ENCODE peak calls at places on chromosomes 11 and 22, in six cellular contexts. U, N, A, K, E and Q are unnamed samples.

GRCh38 chr11:113725883-113726405 is 19.8 kb upstream of the TMPRSS5 start:
- DNase-seq in E (no peak), U (no peak), A (no peak), N (no peak), K (no peak), Q (no peak)

GRCh38 chr22:19287889-19288288 is 3.6 kb downstream of the CLTCL1 start:
- DNase-seq in K (no peak), E (no peak), U (no peak), N (no peak), A (no peak), Q (no peak)

GRCh38 chr22:37517826-37518450 is 1.3 kb downstream of the CARD10 start:
- DNase-seq in A (no peak), U (no peak), K (no peak), N (no peak), E (no peak), Q (no peak)

GRCh38 chr11:106471273-106471672 is 393.8 kb downstream of the AASDHPPT start:
- DNase-seq in E (no peak), N (no peak), A (no peak), K (no peak), U (no peak), Q (no peak)

GRCh38 chr11:96185220-96185768 is 157.7 kb downstream of the MAML2 start:
- DNase-seq in N (no peak), K (no peak), U (no peak), A (no peak), E (no peak), Q (peak; percentile 69)

GRCh38 chr11:119323532-119324033 is 6.7 kb upstream of the MCAM start:
- DNase-seq in E (peak; percentile 90), K (peak; percentile 87), A (no peak), N (peak; percentile 68), U (no peak), Q (peak; percentile 80)

GRCh38 chr11:9752091-9752490 is 88.2 kb downstream of the SWAP70 start:
- DNase-seq in A (no peak), U (no peak), E (no peak), K (no peak), N (no peak), Q (no peak)

GRCh38 chr22:19631899-19632670 is 82.2 kb upstream of the SEPTIN5 start:
- DNase-seq in A (no peak), U (peak; percentile 31), E (peak; percentile 72), K (peak; percentile 31), N (no peak), Q (peak; percentile 66)

GRCh38 chr11:197741-198235 is 4.9 kb downstream of the SCGB1C1 start:
- DNase-seq in K (no peak), A (no peak), N (no peak), U (no peak), E (no peak), Q (no peak)

GRCh38 chr22:23207786-23208325 is 27.5 kb downstream of the BCR start:
- DNase-seq in U (no peak), K (no peak), N (no peak), A (no peak), E (no peak), Q (peak; percentile 94)

GRCh38 chr11:85798361-85798760 is 12.6 kb downstream of the SYTL2 start:
- DNase-seq in U (no peak), N (no peak), E (no peak), A (no peak), K (no peak), Q (no peak)

GRCh38 chr11:111983187-111983986 is 41.8 kb upstream of the DLAT start:
- DNase-seq in A (peak; percentile 59), E (peak; percentile 76), N (peak; percentile 84), K (no peak), U (peak; percentile 67), Q (no peak)

GRCh38 chr11:128890216-128890542 is 977 bp upstream of the KCNJ5 start:
- DNase-seq in A (no peak), N (no peak), U (no peak), E (no peak), K (no peak), Q (no peak)

GRCh38 chr22:39693943-39694500 is 123.5 kb downstream of the CACNA1I start:
- DNase-seq in K (no peak), E (no peak), N (no peak), U (no peak), A (no peak), Q (no peak)

GRCh38 chr11:36501236-36501635 is 8.8 kb downstream of the TRAF6 start:
- DNase-seq in U (no peak), N (no peak), K (no peak), E (no peak), A (peak; percentile 58), Q (no peak)

GRCh38 chr11:115081972-115082371 is 403.6 kb downstream of the NXPE2 start:
- DNase-seq in A (no peak), K (no peak), E (no peak), N (no peak), U (no peak), Q (no peak)

GRCh38 chr22:39212721-39213376 is 31.9 kb downstream of the PDGFB start:
- DNase-seq in E (no peak), K (peak; percentile 1), A (no peak), N (no peak), U (no peak), Q (no peak)

GRCh38 chr11:77361184-77361583 is 59.7 kb upstream of the GDPD4 start:
- DNase-seq in E (no peak), U (no peak), N (no peak), K (no peak), A (no peak), Q (no peak)

GRCh38 chr22:30519842-30520425 is 14.4 kb upstream of the SEC14L4 start:
- DNase-seq in U (no peak), K (no peak), N (no peak), A (no peak), E (no peak), Q (no peak)

GRCh38 chr11:1292018-1292643 is 17.3 kb downstream of the TOLLIP start:
- DNase-seq in A (peak; percentile 45), U (no peak), E (no peak), N (no peak), K (no peak), Q (no peak)

GRCh38 chr11:42054351-42054750 is 594.9 kb upstream of the LRRC4C start:
- DNase-seq in U (no peak), N (no peak), E (no peak), K (no peak), A (no peak), Q (no peak)

GRCh38 chr11:112219476-112220232 is 6.6 kb upstream of the PTS start:
- DNase-seq in E (no peak), K (peak; percentile 18), A (peak; percentile 5), N (peak; percentile 44), U (peak; percentile 67), Q (peak; percentile 88)

GRCh38 chr22:42889290-42889689 is 32.2 kb upstream of the ARFGAP3 start:
- DNase-seq in N (no peak), A (no peak), K (no peak), E (no peak), U (no peak), Q (no peak)

GRCh38 chr11:31974737-31975136 is 116.1 kb upstream of the RCN1 start:
- DNase-seq in N (no peak), U (no peak), K (no peak), A (no peak), E (no peak), Q (no peak)

GRCh38 chr11:64156235-64157011 is 9.5 kb downstream of the MACROD1 start:
- DNase-seq in A (no peak), N (no peak), U (no peak), E (no peak), K (no peak), Q (no peak)

GRCh38 chr22:22692707-22693530 is 48.5 kb downstream of the GGTLC2 start:
- DNase-seq in A (no peak), U (peak; percentile 33), N (peak; percentile 43), E (peak; percentile 80), K (peak; percentile 71), Q (peak; percentile 70)

GRCh38 chr11:116955548-116955947 is 118.1 kb upstream of the APOA1 start:
- DNase-seq in N (no peak), K (no peak), U (no peak), A (no peak), E (no peak), Q (no peak)

GRCh38 chr11:10809373-10810199 is 860 bp upstream of the EIF4G2 start:
- DNase-seq in E (peak; percentile 69), U (peak; percentile 72), K (peak; percentile 57), N (peak; percentile 31), A (peak; percentile 57), Q (peak; percentile 61)

GRCh38 chr11:2574043-2574552 is 125.7 kb downstream of the KCNQ1OT1 start:
- DNase-seq in N (no peak), E (peak; percentile 9), K (no peak), A (no peak), U (no peak), Q (no peak)

GRCh38 chr22:28656156-28656555 is 23.5 kb downstream of the TTC28 start:
- DNase-seq in A (no peak), E (no peak), N (no peak), K (no peak), U (no peak), Q (no peak)

GRCh38 chr22:30253205-30253852 is 6.8 kb upstream of the LIF start:
- DNase-seq in K (no peak), E (no peak), U (no peak), N (no peak), A (peak; percentile 15), Q (no peak)

GRCh38 chr11:33942954-33943353 is 51.1 kb upstream of the LMO2 start:
- DNase-seq in A (no peak), N (no peak), K (no peak), U (no peak), E (no peak), Q (peak; percentile 9)

GRCh38 chr11:92703431-92703830 is 266.0 kb upstream of the MTNR1B start:
- DNase-seq in K (no peak), U (no peak), E (no peak), A (no peak), N (no peak), Q (no peak)

GRCh38 chr22:18056161-18056666 is 21.6 kb upstream of the PEX26 start:
- DNase-seq in U (no peak), N (peak; percentile 64), E (no peak), K (no peak), A (peak; percentile 58), Q (peak; percentile 39)

GRCh38 chr22:41939981-41940852 is 6.7 kb downstream of the CENPM start:
- DNase-seq in U (no peak), E (no peak), K (peak; percentile 89), N (no peak), A (no peak), Q (peak; percentile 98)

GRCh38 chr22:40954095-40954494 is 2.9 kb downstream of the RBX1 start:
- DNase-seq in A (no peak), K (no peak), U (no peak), E (no peak), N (no peak), Q (no peak)

GRCh38 chr11:120667281-120667680 is 155.7 kb downstream of the GRIK4 start:
- DNase-seq in U (no peak), N (no peak), E (no peak), A (peak; percentile 69), K (no peak), Q (no peak)